ENCODE peak calls at places on chromosomes 3 and 15, in seven cellular contexts. N, Y, U, K, X, R and B are unnamed samples.

GRCh38 chr15:50744601-50745000 is 20.9 kb downstream of the SPPL2A start:
- DNase-seq in X (no peak), R (no peak), N (no peak), Y (no peak), U (no peak), K (no peak), B (no peak)

GRCh38 chr15:51281368-51281967 is 56.9 kb downstream of the CYP19A1 start:
- DNase-seq in N (peak; percentile 79), U (peak; percentile 78), R (peak; percentile 73), K (peak; percentile 74), Y (peak; percentile 65), X (peak; percentile 55), B (peak; percentile 64)

GRCh38 chr15:91308855-91309254 is 208.8 kb downstream of the SV2B start:
- DNase-seq in Y (no peak), X (no peak), K (no peak), R (no peak), N (no peak), U (no peak), B (no peak)

GRCh38 chr3:70753572-70753971 is 441.1 kb upstream of the MDFIC2 start:
- DNase-seq in K (no peak), R (no peak), N (no peak), Y (peak; percentile 18), U (peak; percentile 13), X (no peak), B (no peak)

GRCh38 chr3:64109438-64109837 is 86.1 kb upstream of the PSMD6 start:
- DNase-seq in X (no peak), U (peak; percentile 40), R (no peak), K (no peak), Y (peak; percentile 9), N (peak; percentile 46), B (no peak)

GRCh38 chr3:186971578-186971977 is 41.3 kb downstream of the ST6GAL1 start:
- DNase-seq in X (peak; percentile 80), K (no peak), N (no peak), U (no peak), R (no peak), Y (no peak), B (no peak)

GRCh38 chr15:45187894-45188830 is at the start of gene SHF:
- DNase-seq in U (peak; percentile 87), X (peak; percentile 76), K (no peak), R (no peak), N (peak; percentile 68), Y (peak; percentile 18), B (peak; percentile 83)

GRCh38 chr15:34217587-34218225 is 7.1 kb upstream of the EMC4 start:
- DNase-seq in Y (no peak), K (no peak), R (no peak), U (no peak), X (no peak), N (no peak), B (peak; percentile 21)

GRCh38 chr3:126911162-126912026 is 71.5 kb upstream of the PLXNA1 start:
- DNase-seq in Y (peak; percentile 79), N (peak; percentile 42), K (peak; percentile 80), U (no peak), R (no peak), X (peak; percentile 65), B (peak; percentile 61)

GRCh38 chr3:186025161-186025560 is 83.7 kb downstream of the ETV5 start:
- DNase-seq in X (no peak), Y (no peak), U (no peak), N (no peak), K (no peak), R (no peak), B (no peak)

GRCh38 chr15:70361106-70361505 is 263.4 kb upstream of the TLE3 start:
- DNase-seq in N (no peak), X (no peak), R (no peak), U (no peak), Y (no peak), K (no peak), B (no peak)

GRCh38 chr15:70358871-70359647 is 261.3 kb upstream of the TLE3 start:
- DNase-seq in Y (no peak), U (no peak), N (no peak), K (peak; percentile 16), R (peak; percentile 53), X (no peak), B (no peak)

GRCh38 chr15:70362350-70362749 is 264.6 kb upstream of the TLE3 start:
- DNase-seq in R (peak; percentile 26), U (no peak), X (no peak), K (peak; percentile 40), Y (no peak), N (no peak), B (no peak)

GRCh38 chr15:70361891-70362290 is 264.2 kb upstream of the TLE3 start:
- DNase-seq in U (no peak), Y (no peak), X (no peak), K (peak; percentile 21), R (peak; percentile 46), N (no peak), B (no peak)

DNA sequence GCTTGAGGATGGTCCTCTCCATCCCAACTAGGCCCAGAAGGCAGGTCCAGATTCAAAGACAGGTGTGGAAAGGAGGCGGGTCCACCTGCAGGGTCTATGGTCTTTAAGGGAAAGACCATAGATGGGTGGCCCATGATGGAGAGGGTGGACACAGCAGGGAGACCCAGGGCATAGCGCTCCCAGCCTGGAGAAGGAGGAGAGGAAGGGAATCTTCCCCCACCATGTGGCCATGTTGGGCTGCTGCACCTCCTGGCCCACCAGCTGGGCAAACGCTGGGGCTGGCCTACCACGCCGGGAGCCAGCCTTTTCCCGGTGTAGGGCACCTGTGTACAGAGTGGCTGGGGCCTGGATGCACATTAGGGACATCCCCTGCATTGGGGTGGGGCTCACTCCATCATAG is 265.2 kb upstream of the TLE3 start:
- DNase-seq in X (no peak), K (peak; percentile 58), Y (peak; percentile 35), R (peak; percentile 71), U (peak; percentile 69), N (no peak), B (peak; percentile 57)
- TF ChIP-seq CTCF in X (peak; percentile 69), K (peak; percentile 52), Y (peak; percentile 27), R (peak; percentile 73), U (peak; percentile 62), N (peak; percentile 57), B (peak; percentile 74)

GRCh38 chr3:171827385-171827784 is 15.8 kb upstream of the TMEM212 start:
- DNase-seq in R (no peak), Y (no peak), K (no peak), U (no peak), N (no peak), X (no peak), B (no peak)

GRCh38 chr3:171824824-171825221 is 14.5 kb upstream of the PLD1 start:
- DNase-seq in N (no peak), U (no peak), X (no peak), K (no peak), Y (peak; percentile 63), R (no peak), B (no peak)

GRCh38 chr3:171824076-171824475 is 13.8 kb upstream of the PLD1 start:
- DNase-seq in N (no peak), X (peak; percentile 38), Y (no peak), K (no peak), U (no peak), R (no peak), B (no peak)

GRCh38 chr3:171822707-171823106 is 12.4 kb upstream of the PLD1 start:
- DNase-seq in X (no peak), K (no peak), R (no peak), Y (no peak), N (no peak), U (no peak), B (no peak)

DNA sequence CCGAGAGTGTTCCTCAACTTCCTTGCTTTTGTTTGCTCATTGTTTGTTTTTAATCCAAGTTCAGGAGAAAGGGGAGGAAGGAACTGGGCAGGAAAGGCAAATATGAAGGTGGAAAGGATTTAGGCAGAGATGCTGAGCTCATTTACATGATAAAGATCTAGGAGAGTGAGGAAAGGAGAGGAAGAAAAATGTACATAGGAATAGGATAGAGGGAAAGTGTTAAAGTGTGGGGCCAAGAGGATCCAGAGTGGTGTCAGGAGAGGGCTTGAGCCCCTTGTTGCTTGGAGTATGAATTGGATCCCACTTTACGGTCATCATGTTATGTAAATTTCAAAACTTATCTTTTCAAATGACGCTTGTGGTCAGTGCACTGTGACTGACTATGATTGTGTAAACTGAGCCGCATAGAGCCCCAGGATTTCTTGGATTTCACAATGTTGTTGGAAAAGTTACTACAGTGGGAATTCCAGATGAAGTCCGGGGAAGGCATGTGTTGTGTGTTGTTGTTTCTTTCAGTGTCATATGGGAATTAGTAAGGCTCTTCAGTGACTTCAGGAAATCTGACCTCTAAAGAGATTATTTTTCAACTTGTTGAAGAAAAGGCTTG is 15.0 kb upstream of the PLD1 start:
- DNase-seq in R (no peak), K (no peak), Y (peak; percentile 60), U (peak; percentile 56), X (peak; percentile 52), N (no peak), B (no peak)
- H3K4me3 ChIP-seq in R (no peak overlapping the region), K (no peak overlapping the region), Y (no peak overlapping the region), U (no peak overlapping the region), X (no peak overlapping the region), N (no peak overlapping the region), B (no peak overlapping the region)

GRCh38 chr3:45097296-45097883 is 48.8 kb downstream of the CDCP1 start:
- DNase-seq in X (no peak), R (no peak), K (no peak), N (no peak), Y (no peak), U (no peak), B (no peak)
- H3K27ac ChIP-seq in X (no peak overlapping the region), R (no peak overlapping the region), K (no peak overlapping the region), N (no peak overlapping the region), Y (no peak overlapping the region), U (no peak overlapping the region), B (no peak overlapping the region)

GRCh38 chr3:139425745-139426400 is 36.4 kb upstream of the COPB2 start:
- DNase-seq in N (no peak), Y (no peak), R (no peak), U (no peak), K (no peak), X (no peak), B (no peak)

GRCh38 chr3:139433089-139433488 is 43.2 kb downstream of the RBP2 start:
- DNase-seq in U (no peak), R (no peak), N (no peak), Y (no peak), X (no peak), K (no peak), B (no peak)

GRCh38 chr3:139423232-139423631 is 33.8 kb upstream of the COPB2 start:
- DNase-seq in Y (no peak), N (peak; percentile 37), U (no peak), X (no peak), K (no peak), R (no peak), B (no peak)

GRCh38 chr3:139430467-139430866 is 41.0 kb upstream of the COPB2 start:
- DNase-seq in U (no peak), R (no peak), Y (no peak), K (no peak), X (no peak), N (no peak), B (peak; percentile 35)

DNA sequence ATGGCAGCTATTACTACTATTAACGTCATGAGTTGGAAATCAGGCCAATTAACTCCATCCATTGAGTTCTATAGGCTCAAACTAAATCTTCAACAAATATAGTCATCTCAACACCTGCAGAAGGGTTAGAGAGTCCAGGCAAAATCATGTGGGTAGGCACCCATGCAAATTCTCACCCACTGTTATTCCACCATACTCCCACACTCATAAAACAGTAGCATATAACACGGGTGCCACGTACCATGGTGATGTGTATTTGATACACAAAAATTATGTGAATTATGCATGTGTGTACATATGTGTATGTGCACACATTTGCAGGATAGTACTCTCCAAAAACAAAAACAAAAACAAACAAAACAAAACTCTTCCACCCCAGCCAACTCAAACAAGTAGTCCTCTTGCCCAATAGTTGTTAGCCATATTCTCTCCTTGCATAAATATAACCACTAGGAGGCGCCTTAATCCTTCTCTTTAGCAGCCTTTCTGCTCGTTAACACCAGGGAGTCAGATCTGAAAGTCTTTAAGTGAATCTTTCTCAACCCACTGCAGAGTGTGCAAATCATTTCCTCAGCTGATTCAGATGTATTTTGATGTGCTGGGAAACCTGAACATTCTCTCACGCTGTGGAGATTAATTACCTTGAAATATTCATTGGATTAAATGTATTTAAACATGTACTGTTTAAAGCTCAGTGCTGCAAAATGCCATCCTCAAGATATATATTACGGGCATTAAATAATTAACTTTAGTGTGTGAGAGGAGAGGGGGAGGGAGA is 38.0 kb upstream of the COPB2 start:
- DNase-seq in X (no peak), U (peak; percentile 91), N (no peak), Y (peak; percentile 60), K (no peak), R (no peak), B (peak; percentile 92)
- TF ChIP-seq CTCF in X (peak; percentile 75), U (peak; percentile 94), N (peak; percentile 69), Y (peak; percentile 71), K (peak; percentile 72), R (peak; percentile 84), B (peak; percentile 88)